ENCODE peak calls at places on chromosomes 4 and X, in five cellular contexts. One of them, this sample, is unnamed. For H3K4me1, the result is how much of the 10 kb centered on the place peaks cover.

GRCh38 chr4:48346594-48346993 is 5.3 kb downstream of the SLAIN2 start:
- DNase-seq in upper lobe of right lung: no peak
- DNase-seq in uterus: no peak
- DNase-seq in H9: no peak
- DNase-seq in A549: no peak
- DNase-seq in this sample: no peak

GRCh38 chr4:107863416-107863815 is 38.7 kb downstream of the SGMS2 start:
- DNase-seq in upper lobe of right lung: no peak
- DNase-seq in uterus: no peak
- DNase-seq in H9: no peak
- DNase-seq in A549: no peak
- DNase-seq in this sample: no peak

GRCh38 chr4:128228778-128229457 is 58.7 kb downstream of the PGRMC2 start:
- DNase-seq in upper lobe of right lung: no peak
- DNase-seq in uterus: no peak
- DNase-seq in H9: no peak
- DNase-seq in A549: no peak
- DNase-seq in this sample: no peak

GRCh38 chr4:109207060-109207459 is 95.4 kb downstream of the COL25A1 start:
- DNase-seq in upper lobe of right lung: no peak
- DNase-seq in uterus: no peak
- DNase-seq in H9: no peak
- DNase-seq in A549: no peak
- DNase-seq in this sample: no peak

GRCh38 chrX:49041683-49042529 is 1.3 kb downstream of the TFE3 start:
- DNase-seq in upper lobe of right lung: no peak
- DNase-seq in uterus: no peak
- DNase-seq in H9: no peak
- DNase-seq in A549: peak
- DNase-seq in this sample: no peak

GRCh38 chr4:82429728-82430192 is 502 bp downstream of the HNRNPDL start:
- DNase-seq in upper lobe of right lung: no peak
- DNase-seq in uterus: no peak
- DNase-seq in H9: no peak
- DNase-seq in A549: peak
- DNase-seq in this sample: peak

GRCh38 chr4:82710202-82710929 is 88.2 kb downstream of the SCD5 start:
- DNase-seq in upper lobe of right lung: no peak
- DNase-seq in uterus: no peak
- DNase-seq in H9: peak
- DNase-seq in A549: no peak
- DNase-seq in this sample: no peak

GRCh38 chr4:139416073-139416673 is 37.7 kb upstream of the RAB33B start:
- DNase-seq in upper lobe of right lung: no peak
- DNase-seq in uterus: no peak
- DNase-seq in H9: no peak
- DNase-seq in A549: peak
- DNase-seq in this sample: no peak

GRCh38 chrX:50903387-50904027 is 7.0 kb upstream of the BMP15 start:
- DNase-seq in upper lobe of right lung: no peak
- DNase-seq in uterus: no peak
- DNase-seq in H9: no peak
- DNase-seq in A549: peak
- DNase-seq in this sample: peak

GRCh38 chr4:26717332-26717731 is 133.4 kb downstream of the TBC1D19 start:
- DNase-seq in upper lobe of right lung: no peak
- DNase-seq in uterus: no peak
- DNase-seq in H9: no peak
- DNase-seq in A549: no peak
- DNase-seq in this sample: no peak

GRCh38 chr4:46878641-46879040 is 30.4 kb downstream of the COX7B2 start:
- DNase-seq in upper lobe of right lung: no peak
- DNase-seq in uterus: no peak
- DNase-seq in H9: no peak
- DNase-seq in A549: no peak
- DNase-seq in this sample: no peak

GRCh38 chr4:169013396-169013795 is 3.3 kb upstream of the CBR4 start:
- DNase-seq in upper lobe of right lung: no peak
- DNase-seq in uterus: no peak
- DNase-seq in H9: no peak
- DNase-seq in A549: no peak
- DNase-seq in this sample: no peak

GRCh38 chr4:41525129-41525528 is 12.8 kb upstream of the LIMCH1 start:
- DNase-seq in upper lobe of right lung: no peak
- DNase-seq in uterus: no peak
- DNase-seq in H9: peak
- DNase-seq in A549: peak
- DNase-seq in this sample: peak

GRCh38 chr4:41526628-41527027 is 11.3 kb upstream of the LIMCH1 start:
- DNase-seq in upper lobe of right lung: no peak
- DNase-seq in uterus: no peak
- DNase-seq in H9: no peak
- DNase-seq in A549: peak
- DNase-seq in this sample: no peak

GRCh38 chr4:41524446-41524845 is 13.5 kb upstream of the LIMCH1 start:
- DNase-seq in upper lobe of right lung: no peak
- DNase-seq in uterus: no peak
- DNase-seq in H9: no peak
- DNase-seq in A549: no peak
- DNase-seq in this sample: no peak
- H3K4me1 ChIP-seq in upper lobe of right lung: under half
- H3K4me1 ChIP-seq in uterus: under half
- H3K4me1 ChIP-seq in H9: under half
- H3K4me1 ChIP-seq in A549: half or more
- H3K4me1 ChIP-seq in this sample: under half

GRCh38 chr4:148273501-148273986 is 168.7 kb downstream of the NR3C2 start:
- DNase-seq in upper lobe of right lung: no peak
- DNase-seq in uterus: no peak
- DNase-seq in H9: no peak
- DNase-seq in A549: no peak
- DNase-seq in this sample: no peak

GRCh38 chr4:148270600-148270999 is 171.6 kb downstream of the NR3C2 start:
- DNase-seq in upper lobe of right lung: no peak
- DNase-seq in uterus: no peak
- DNase-seq in H9: no peak
- DNase-seq in A549: no peak
- DNase-seq in this sample: no peak

GRCh38 chr4:148268835-148269234 is 173.4 kb downstream of the NR3C2 start:
- DNase-seq in upper lobe of right lung: no peak
- DNase-seq in uterus: no peak
- DNase-seq in H9: no peak
- DNase-seq in A549: no peak
- DNase-seq in this sample: no peak

GRCh38 chr4:148265627-148266026 is 176.6 kb downstream of the NR3C2 start:
- DNase-seq in upper lobe of right lung: no peak
- DNase-seq in uterus: no peak
- DNase-seq in H9: no peak
- DNase-seq in A549: no peak
- DNase-seq in this sample: peak

DNA sequence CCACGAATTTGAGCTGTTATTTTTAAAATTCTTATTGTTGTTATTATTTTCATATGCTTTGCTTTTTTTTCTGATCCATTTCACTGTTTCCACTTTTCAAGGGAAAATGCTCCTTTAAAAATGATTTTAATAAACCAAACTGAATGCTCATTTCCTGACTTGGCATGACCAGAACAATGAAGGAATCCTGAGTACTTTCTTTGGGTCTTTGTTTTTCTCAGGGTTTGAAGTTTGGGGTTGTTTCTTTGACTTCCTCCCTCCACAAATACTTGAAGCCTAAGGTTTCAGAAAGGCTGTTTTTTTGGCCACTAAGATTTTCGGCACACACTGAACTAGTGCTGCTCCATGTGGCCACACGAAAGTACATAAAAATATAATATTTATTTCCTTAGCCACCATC is 171.0 kb downstream of the NR3C2 start:
- DNase-seq in upper lobe of right lung: no peak
- DNase-seq in uterus: no peak
- DNase-seq in H9: no peak
- DNase-seq in A549: no peak
- DNase-seq in this sample: no peak
- H3K4me1 ChIP-seq in upper lobe of right lung: under half
- H3K4me1 ChIP-seq in uterus: under half
- H3K4me1 ChIP-seq in H9: under half
- H3K4me1 ChIP-seq in A549: under half
- H3K4me1 ChIP-seq in this sample: under half

GRCh38 chr4:6748286-6748685 is 32.3 kb downstream of the BLOC1S4 start:
- DNase-seq in upper lobe of right lung: no peak
- DNase-seq in uterus: no peak
- DNase-seq in H9: no peak
- DNase-seq in A549: no peak
- DNase-seq in this sample: no peak

GRCh38 chr4:6751611-6752485 is 30.7 kb upstream of the KIAA0232 start:
- DNase-seq in upper lobe of right lung: no peak
- DNase-seq in uterus: no peak
- DNase-seq in H9: no peak
- DNase-seq in A549: no peak
- DNase-seq in this sample: no peak

GRCh38 chr4:6750302-6751221 is 32.0 kb upstream of the KIAA0232 start:
- DNase-seq in upper lobe of right lung: no peak
- DNase-seq in uterus: no peak
- DNase-seq in H9: no peak
- DNase-seq in A549: no peak
- DNase-seq in this sample: peak

GRCh38 chr4:6747690-6748068 is 31.7 kb downstream of the BLOC1S4 start:
- DNase-seq in upper lobe of right lung: no peak
- DNase-seq in uterus: no peak
- DNase-seq in H9: no peak
- DNase-seq in A549: peak
- DNase-seq in this sample: no peak

GRCh38 chr4:6749340-6750171 is 33.0 kb upstream of the KIAA0232 start:
- DNase-seq in upper lobe of right lung: peak
- DNase-seq in uterus: peak
- DNase-seq in H9: no peak
- DNase-seq in A549: peak
- DNase-seq in this sample: peak
- H3K4me1 ChIP-seq in upper lobe of right lung: under half
- H3K4me1 ChIP-seq in uterus: under half
- H3K4me1 ChIP-seq in H9: under half
- H3K4me1 ChIP-seq in A549: half or more
- H3K4me1 ChIP-seq in this sample: under half

GRCh38 chrX:12954981-12955380 is 19.9 kb upstream of the TMSB4X start:
- DNase-seq in upper lobe of right lung: no peak
- DNase-seq in uterus: no peak
- DNase-seq in H9: no peak
- DNase-seq in A549: no peak
- DNase-seq in this sample: no peak

GRCh38 chrX:12958461-12958860 is 16.4 kb upstream of the TMSB4X start:
- DNase-seq in upper lobe of right lung: no peak
- DNase-seq in uterus: no peak
- DNase-seq in H9: no peak
- DNase-seq in A549: no peak
- DNase-seq in this sample: no peak

GRCh38 chrX:12955882-12956703 is 18.8 kb upstream of the TMSB4X start:
- DNase-seq in upper lobe of right lung: peak
- DNase-seq in uterus: peak
- DNase-seq in H9: no peak
- DNase-seq in A549: peak
- DNase-seq in this sample: no peak

GRCh38 chrX:12956704-12957541 is 18.0 kb upstream of the TMSB4X start:
- DNase-seq in upper lobe of right lung: no peak
- DNase-seq in uterus: no peak
- DNase-seq in H9: no peak
- DNase-seq in A549: peak
- DNase-seq in this sample: no peak

GRCh38 chrX:12958059-12958458 is 16.9 kb upstream of the TMSB4X start:
- DNase-seq in upper lobe of right lung: no peak
- DNase-seq in uterus: no peak
- DNase-seq in H9: no peak
- DNase-seq in A549: no peak
- DNase-seq in this sample: no peak
- H3K4me1 ChIP-seq in upper lobe of right lung: under half
- H3K4me1 ChIP-seq in uterus: under half
- H3K4me1 ChIP-seq in H9: under half
- H3K4me1 ChIP-seq in A549: under half
- H3K4me1 ChIP-seq in this sample: under half

DNA sequence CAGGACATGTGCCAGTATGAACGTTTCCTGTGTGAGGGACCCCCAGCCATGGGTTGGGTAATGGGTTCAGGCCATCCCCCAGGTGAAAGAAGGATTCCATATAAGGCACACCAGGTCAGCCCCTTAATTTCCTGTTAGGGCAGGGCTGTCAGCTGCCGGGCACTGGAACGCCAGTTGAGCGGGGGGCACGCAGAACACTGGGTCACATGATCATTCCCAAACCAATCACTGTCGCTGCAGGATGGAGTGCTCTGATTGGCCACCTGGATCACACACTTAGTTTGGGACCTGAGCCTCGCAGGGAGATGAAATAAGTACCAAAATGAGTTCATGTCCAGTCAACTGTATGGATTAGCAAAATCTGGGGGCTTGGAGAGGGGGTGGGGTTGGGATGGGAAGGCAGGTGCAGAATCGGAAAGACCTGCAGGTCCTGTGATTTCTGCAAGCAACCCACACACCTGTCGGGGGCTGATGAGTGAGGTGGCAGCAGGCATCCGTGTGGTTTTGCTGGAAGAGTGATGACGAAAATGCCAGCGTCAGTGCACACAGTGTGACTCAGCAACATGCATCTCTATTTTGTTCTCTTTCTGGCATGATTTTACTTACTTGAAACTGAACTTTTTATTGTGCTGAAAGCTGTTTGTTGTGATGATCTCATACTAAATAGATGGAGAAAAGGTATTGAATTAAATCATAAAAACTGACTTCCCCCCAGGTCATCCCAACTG is 32.2 kb downstream of the RNF212 start:
- DNase-seq in upper lobe of right lung: no peak
- DNase-seq in uterus: no peak
- DNase-seq in H9: peak
- DNase-seq in A549: no peak
- DNase-seq in this sample: no peak
- H3K4me1 ChIP-seq in upper lobe of right lung: under half
- H3K4me1 ChIP-seq in uterus: under half
- H3K4me1 ChIP-seq in H9: under half
- H3K4me1 ChIP-seq in A549: under half
- H3K4me1 ChIP-seq in this sample: under half

GRCh38 chr4:10115271-10115656 is 1.3 kb downstream of the WDR1 start:
- DNase-seq in upper lobe of right lung: no peak
- DNase-seq in uterus: no peak
- DNase-seq in H9: no peak
- DNase-seq in A549: no peak
- DNase-seq in this sample: no peak
- H3K4me1 ChIP-seq in upper lobe of right lung: half or more
- H3K4me1 ChIP-seq in uterus: under half
- H3K4me1 ChIP-seq in H9: under half
- H3K4me1 ChIP-seq in A549: under half
- H3K4me1 ChIP-seq in this sample: under half